ENCODE peak calls at places on chromosome 14, in nine cellular contexts. F is dorsolateral prefrontal cortex; S is iPS DF 6.9; H is fibroblast of lung; O is CD4-positive, alpha-beta memory T cell; W is cardiac muscle cell; N is HL-60; A is ovary; L is right cardiac atrium. I is an unnamed sample.

GRCh38 chr14:103385994-103386491 is 828 bp downstream of the MARK3 start:
- DNase-seq in W (no peak), S (no peak), O (peak; percentile 66), H (no peak), A (no peak), F (peak; percentile 25), L (peak; percentile 32), N (no peak), I (peak; percentile 44)

GRCh38 chr14:61106627-61107147 is 125.6 kb downstream of the SLC38A6 start:
- DNase-seq in N (no peak), S (no peak), A (no peak), W (no peak), O (no peak), F (no peak), L (no peak), H (no peak), I (no peak)

GRCh38 chr14:93303659-93304058 is 29.2 kb downstream of the BTBD7 start:
- DNase-seq in W (peak; percentile 58), F (no peak), H (no peak), N (no peak), A (no peak), S (no peak), L (peak; percentile 42), O (no peak), I (no peak)

GRCh38 chr14:93619176-93619793 is 169.0 kb downstream of the PRIMA1 start:
- DNase-seq in F (peak; percentile 51), W (peak; percentile 61), N (peak; percentile 30), L (peak; percentile 16), S (peak; percentile 7), H (peak; percentile 58), O (no peak), A (no peak), I (no peak)

GRCh38 chr14:21056520-21057163 is 980 bp upstream of the RNASE8 start:
- DNase-seq in O (no peak), H (no peak), S (no peak), W (peak; percentile 62), L (no peak), N (no peak), F (no peak), A (no peak), I (peak; percentile 55)

GRCh38 chr14:38721822-38722431 is 381.1 kb downstream of the SEC23A start:
- DNase-seq in A (no peak), H (peak; percentile 56), O (no peak), S (peak; percentile 68), L (peak; percentile 38), W (peak; percentile 72), F (peak; percentile 52), N (peak; percentile 4), I (peak; percentile 3)

GRCh38 chr14:76260749-76261148 is 109.0 kb downstream of the GPATCH2L start:
- DNase-seq in F (no peak), S (no peak), L (no peak), A (no peak), N (no peak), H (no peak), O (no peak), W (no peak), I (no peak)

GRCh38 chr14:23895480-23895879 is 58.1 kb upstream of the DHRS4 start:
- DNase-seq in H (no peak), S (no peak), F (no peak), W (peak; percentile 6), L (no peak), A (no peak), N (no peak), O (no peak), I (peak; percentile 66)

GRCh38 chr14:21098892-21099595 is 589 bp upstream of the ZNF219 start:
- DNase-seq in F (no peak), A (no peak), W (no peak), H (no peak), S (no peak), L (no peak), O (no peak), N (no peak), I (peak; percentile 86)

GRCh38 chr14:89615421-89615820 is 198.4 kb upstream of the FOXN3 start:
- DNase-seq in N (no peak), F (no peak), W (peak; percentile 50), O (no peak), H (no peak), S (no peak), L (no peak), A (no peak), I (no peak)

GRCh38 chr14:89618309-89618708 is 201.3 kb upstream of the FOXN3 start:
- DNase-seq in W (no peak), O (no peak), L (no peak), S (no peak), N (no peak), A (no peak), F (no peak), H (peak; percentile 53), I (peak; percentile 87)

GRCh38 chr14:89616425-89617141 is 199.6 kb upstream of the FOXN3 start:
- DNase-seq in W (peak; percentile 49), S (no peak), A (no peak), F (no peak), O (peak; percentile 87), L (no peak), N (no peak), H (peak; percentile 46), I (peak; percentile 86)

GRCh38 chr14:89617471-89618291 is 200.6 kb upstream of the FOXN3 start:
- DNase-seq in W (peak; percentile 56), F (peak; percentile 22), S (no peak), L (peak; percentile 28), H (peak; percentile 66), A (no peak), O (peak; percentile 57), N (no peak), I (peak; percentile 94)

GRCh38 chr14:89617142-89617460 is 200.1 kb upstream of the FOXN3 start:
- DNase-seq in H (no peak), S (no peak), O (no peak), F (no peak), W (no peak), L (no peak), A (no peak), N (no peak), I (no peak)
- H3K27ac ChIP-seq in H (peak overlapping the region; percentile 84), S (no peak overlapping the region), O (peak overlapping the region; percentile 80), F (peak overlapping the region; percentile 76), W (peak overlapping the region; percentile 31), L (no peak overlapping the region), A (no peak overlapping the region), N (no peak overlapping the region), I (peak overlapping the region; percentile 79)

DNA sequence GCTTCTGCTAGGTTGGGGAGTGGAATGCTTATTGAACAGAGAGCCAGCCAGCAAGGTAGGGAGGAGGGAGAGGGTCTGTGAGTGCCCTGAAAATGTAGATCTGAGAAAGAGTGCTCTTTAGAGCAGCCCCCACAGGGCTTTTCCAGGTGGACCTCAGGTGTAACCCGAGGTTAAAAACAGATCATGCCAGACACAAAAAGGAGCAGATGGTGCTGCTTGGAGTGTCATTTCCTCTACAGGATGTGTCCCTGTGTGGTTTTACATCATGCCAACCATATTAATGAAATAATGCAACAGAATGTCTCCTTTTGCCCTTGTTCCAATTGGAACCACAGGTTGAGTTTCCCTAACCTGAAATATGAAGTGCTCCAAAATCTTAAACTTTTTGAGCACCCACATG is 6.4 kb downstream of the SUSD6 start:
- DNase-seq in N (no peak), W (no peak), O (no peak), H (no peak), F (no peak), S (no peak), A (no peak), L (no peak), I (no peak)
- H3K4me3 ChIP-seq in N (no peak overlapping the region), W (no peak overlapping the region), O (peak overlapping the region; percentile 5), H (no peak overlapping the region), F (no peak overlapping the region), S (no peak overlapping the region), A (no peak overlapping the region), L (no peak overlapping the region), I (no peak overlapping the region)

DNA sequence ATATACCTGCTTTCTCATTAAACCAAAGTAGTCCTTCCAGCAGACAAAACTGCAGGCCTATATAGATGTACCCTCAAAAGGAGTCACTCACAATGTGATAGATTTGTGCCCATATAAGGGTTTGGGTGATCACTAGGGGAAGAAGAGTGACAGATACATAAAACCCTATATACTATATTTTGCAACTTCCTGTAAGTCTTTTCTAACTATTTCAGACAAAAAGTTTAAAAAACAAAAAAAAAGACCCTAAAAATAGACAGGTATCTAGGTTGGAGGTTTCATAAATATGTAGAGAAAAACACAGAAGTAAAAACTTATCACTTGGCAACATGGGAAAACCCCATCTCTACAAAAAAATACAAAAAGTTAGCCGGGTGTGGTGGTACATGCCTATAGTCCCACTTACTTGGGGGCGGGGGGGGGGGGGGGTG is 3.0 kb downstream of the VCPKMT start:
- DNase-seq in O (no peak), N (no peak), L (no peak), F (no peak), W (no peak), S (no peak), H (no peak), A (no peak), I (no peak)
- H3K27ac ChIP-seq in O (peak overlapping the region; percentile 24), N (no peak overlapping the region), L (no peak overlapping the region), F (no peak overlapping the region), W (no peak overlapping the region), S (no peak overlapping the region), H (no peak overlapping the region), A (no peak overlapping the region), I (no peak overlapping the region)

GRCh38 chr14:37610945-37611523 is 15.6 kb downstream of the TTC6 start:
- DNase-seq in L (no peak), H (no peak), F (no peak), W (no peak), S (no peak), A (no peak), O (no peak), N (no peak), I (no peak)
- H3K4me3 ChIP-seq in L (no peak overlapping the region), H (no peak overlapping the region), F (no peak overlapping the region), W (no peak overlapping the region), S (no peak overlapping the region), A (no peak overlapping the region), O (no peak overlapping the region), N (no peak overlapping the region), I (no peak overlapping the region)

GRCh38 chr14:104656014-104656714 is 33.3 kb upstream of the INF2 start:
- DNase-seq in W (peak; percentile 15), H (no peak), F (peak; percentile 54), S (no peak), N (no peak), L (no peak), O (no peak), A (no peak), I (peak; percentile 87)
- H3K27ac ChIP-seq in W (no peak overlapping the region), H (no peak overlapping the region), F (peak overlapping the region; percentile 62), S (no peak overlapping the region), N (no peak overlapping the region), L (no peak overlapping the region), O (no peak overlapping the region), A (no peak overlapping the region), I (no peak overlapping the region)

GRCh38 chr14:106831322-106831720 is 1304.9 kb downstream of the TMEM121 start:
- DNase-seq in S (no peak), A (peak; percentile 35), F (no peak), H (no peak), O (peak; percentile 60), L (no peak), N (no peak), W (no peak), I (no peak)
- H3K4me3 ChIP-seq in S (no peak overlapping the region), A (no peak overlapping the region), F (no peak overlapping the region), H (no peak overlapping the region), O (no peak overlapping the region), L (no peak overlapping the region), N (no peak overlapping the region), W (no peak overlapping the region), I (no peak overlapping the region)

GRCh38 chr14:100988956-100989355 is 85.4 kb upstream of the RTL1 start:
- DNase-seq in L (no peak), W (no peak), O (no peak), S (no peak), F (no peak), A (no peak), N (no peak), H (no peak), I (no peak)
- H3K27ac ChIP-seq in L (no peak overlapping the region), W (no peak overlapping the region), O (no peak overlapping the region), S (no peak overlapping the region), F (no peak overlapping the region), A (no peak overlapping the region), N (no peak overlapping the region), H (no peak overlapping the region), I (no peak overlapping the region)